ENCODE peak calls at places on chromosome 9, in seven cellular contexts. X is stimulated activated CD4-positive, alpha-beta T cell treated with anti-CD3 and anti-CD28 coated beads, Interleukin-4, amount 100 ng/mL, for 48 hours; M is tibial artery; S is MM.1S; J is activated CD4-positive, alpha-beta T cell treated with anti-CD3 and anti-CD28 coated beads for 48 hours; F is GM06990; A is AG10803. H is an unnamed sample.

GRCh38 chr9:21778300-21778699 is 24.1 kb upstream of the MTAP start:
- DNase-seq in X (no peak), M (no peak), S (no peak), J (no peak), F (no peak), A (peak), H (no peak)

GRCh38 chr9:36142510-36143161 is 6.1 kb downstream of the GLIPR2 start:
- DNase-seq in X (no peak), M (no peak), S (no peak), J (no peak), F (no peak), A (no peak), H (no peak)

GRCh38 chr9:130872912-130873503 is 23.6 kb downstream of the QRFP start:
- DNase-seq in X (no peak), M (peak), S (no peak), J (no peak), F (no peak), A (no peak), H (no peak)

GRCh38 chr9:93686127-93686879 is 109.9 kb downstream of the PHF2 start:
- DNase-seq in X (no peak), M (peak), S (no peak), J (no peak), F (no peak), A (no peak), H (no peak)

GRCh38 chr9:35108946-35109575 is 6.1 kb upstream of the STOML2 start:
- DNase-seq in X (no peak), M (peak), S (no peak), J (no peak), F (no peak), A (no peak), H (no peak)

GRCh38 chr9:30978000-30978399 is 1406.4 kb upstream of the ACO1 start:
- DNase-seq in X (no peak), M (no peak), S (no peak), J (no peak), F (no peak), A (no peak), H (no peak)

GRCh38 chr9:20838218-20838617 is 154.2 kb downstream of the FOCAD start:
- DNase-seq in X (no peak), M (no peak), S (no peak), J (no peak), F (no peak), A (peak), H (no peak)

GRCh38 chr9:32351845-32352244 is 32.6 kb upstream of the ACO1 start:
- DNase-seq in X (no peak), M (no peak), S (no peak), J (peak), F (no peak), A (no peak), H (peak)

GRCh38 chr9:10479172-10479571 is 133.6 kb downstream of the PTPRD start:
- DNase-seq in X (no peak), M (no peak), S (no peak), J (no peak), F (no peak), A (no peak), H (peak)